ENCODE peak calls at places on chromosome 4, in seven cellular contexts. K is fibroblast of lung, I is neural progenitor cell, M is OCI-LY7, S is trophoblast cell, Q is GM23248, T is K562. N is an unnamed sample.

GRCh38 chr4:100069207-100069606 is 119.1 kb upstream of the H2AZ1 start:
- DNase-seq in K (no peak), I (no peak), M (no peak), S (no peak), Q (no peak), T (no peak), N (no peak)

GRCh38 chr4:88439161-88439760 is 17.7 kb upstream of the HERC5 start:
- DNase-seq in K (no peak), I (no peak), M (no peak), S (peak; percentile 72), Q (no peak), T (no peak), N (no peak)

GRCh38 chr4:145293658-145294057 is 113.3 kb upstream of the OTUD4 start:
- DNase-seq in K (peak; percentile 56), I (no peak), M (no peak), S (no peak), Q (peak; percentile 56), T (no peak), N (peak; percentile 20)

GRCh38 chr4:81207793-81208192 is 7.2 kb downstream of the PRKG2 start:
- DNase-seq in K (peak; percentile 59), I (no peak), M (no peak), S (no peak), Q (peak; percentile 94), T (no peak), N (peak; percentile 58)

GRCh38 chr4:26885912-26886274 is 25.3 kb downstream of the STIM2 start:
- DNase-seq in K (no peak), I (no peak), M (peak; percentile 88), S (no peak), Q (no peak), T (no peak), N (no peak)

GRCh38 chr4:156291317-156291716 is 337.7 kb upstream of the CTSO start:
- DNase-seq in K (peak; percentile 95), I (no peak), M (no peak), S (no peak), Q (peak; percentile 63), T (no peak), N (peak; percentile 65)

GRCh38 chr4:76206222-76206942 is 7.2 kb downstream of the SCARB2 start:
- DNase-seq in K (no peak), I (no peak), M (no peak), S (peak; percentile 86), Q (peak; percentile 62), T (no peak), N (no peak)

GRCh38 chr4:98519268-98519993 is 139.0 kb downstream of the TSPAN5 start:
- DNase-seq in K (peak; percentile 96), I (no peak), M (no peak), S (no peak), Q (peak; percentile 63), T (no peak), N (no peak)

GRCh38 chr4:166594326-166594946 is 639.9 kb downstream of the SPOCK3 start:
- DNase-seq in K (peak; percentile 43), I (peak; percentile 75), M (peak; percentile 0), S (peak; percentile 4), Q (peak; percentile 28), T (no peak), N (peak; percentile 78)

GRCh38 chr4:24042094-24042493 is 152.2 kb upstream of the PPARGC1A start:
- DNase-seq in K (peak; percentile 85), I (no peak), M (no peak), S (no peak), Q (peak; percentile 79), T (no peak), N (no peak)

GRCh38 chr4:101853691-101854090 is 63.2 kb downstream of the BANK1 start:
- DNase-seq in K (peak; percentile 61), I (no peak), M (no peak), S (peak; percentile 28), Q (peak; percentile 41), T (no peak), N (no peak)

GRCh38 chr4:111475001-111475400 is 670.3 kb upstream of the FAM241A start:
- DNase-seq in K (peak; percentile 28), I (peak; percentile 72), M (no peak), S (peak; percentile 23), Q (peak; percentile 55), T (no peak), N (peak; percentile 52)

GRCh38 chr4:19722404-19722803 is 529.3 kb upstream of the SLIT2 start:
- DNase-seq in K (no peak), I (no peak), M (no peak), S (no peak), Q (no peak), T (no peak), N (no peak)

GRCh38 chr4:173448103-173448502 is 49.2 kb upstream of the SCRG1 start:
- DNase-seq in K (peak; percentile 65), I (no peak), M (no peak), S (no peak), Q (peak; percentile 81), T (no peak), N (no peak)

GRCh38 chr4:134471569-134471968 is 270.0 kb upstream of the PABPC4L start:
- DNase-seq in K (no peak), I (no peak), M (no peak), S (no peak), Q (no peak), T (no peak), N (no peak)

GRCh38 chr4:20255251-20255586 is 3.5 kb downstream of the SLIT2 start:
- DNase-seq in K (no peak), I (no peak), M (no peak), S (no peak), Q (peak; percentile 34), T (no peak), N (no peak)

GRCh38 chr4:142314686-142315085 is 531.4 kb downstream of the INPP4B start:
- DNase-seq in K (no peak), I (no peak), M (no peak), S (no peak), Q (no peak), T (no peak), N (no peak)

GRCh38 chr4:25795566-25796454 is 67.0 kb downstream of the SEL1L3 start:
- DNase-seq in K (peak; percentile 91), I (peak; percentile 92), M (no peak), S (peak; percentile 43), Q (peak; percentile 95), T (no peak), N (peak; percentile 24)

GRCh38 chr4:101201421-101201820 is 145.9 kb downstream of the PPP3CA start:
- DNase-seq in K (no peak), I (no peak), M (no peak), S (no peak), Q (no peak), T (no peak), N (no peak)

GRCh38 chr4:26821677-26822503 is 38.8 kb upstream of the STIM2 start:
- DNase-seq in K (no peak), I (no peak), M (no peak), S (no peak), Q (peak; percentile 20), T (no peak), N (peak; percentile 7)

GRCh38 chr4:15753786-15754185 is 24.3 kb upstream of the CD38 start:
- DNase-seq in K (peak; percentile 31), I (no peak), M (no peak), S (no peak), Q (no peak), T (no peak), N (peak; percentile 37)

GRCh38 chr4:888029-888428 is 44.1 kb downstream of the GAK start:
- DNase-seq in K (no peak), I (no peak), M (no peak), S (no peak), Q (no peak), T (no peak), N (no peak)

GRCh38 chr4:6235901-6236625 is 33.6 kb upstream of the WFS1 start:
- DNase-seq in K (no peak), I (no peak), M (no peak), S (no peak), Q (no peak), T (no peak), N (no peak)

GRCh38 chr4:32268949-32269348 is 1548.8 kb downstream of the PCDH7 start:
- DNase-seq in K (peak; percentile 2), I (no peak), M (peak; percentile 2), S (no peak), Q (no peak), T (no peak), N (peak; percentile 10)

GRCh38 chr4:159105761-159106243 is 2.9 kb downstream of the RAPGEF2 start:
- DNase-seq in K (peak; percentile 94), I (peak; percentile 6), M (no peak), S (no peak), Q (peak; percentile 67), T (no peak), N (peak; percentile 63)

GRCh38 chr4:19580090-19580489 is 671.6 kb upstream of the SLIT2 start:
- DNase-seq in K (peak; percentile 63), I (no peak), M (no peak), S (no peak), Q (peak; percentile 58), T (no peak), N (no peak)

GRCh38 chr4:82861529-82861928 is 29.4 kb downstream of the SEC31A start:
- DNase-seq in K (no peak), I (no peak), M (no peak), S (no peak), Q (no peak), T (no peak), N (no peak)

GRCh38 chr4:117793786-117794369 is 240.4 kb upstream of the NDST3 start:
- DNase-seq in K (peak; percentile 73), I (no peak), M (no peak), S (no peak), Q (no peak), T (no peak), N (no peak)

GRCh38 chr4:4413373-4413725 is 26.4 kb downstream of the NSG1 start:
- DNase-seq in K (no peak), I (no peak), M (no peak), S (no peak), Q (no peak), T (no peak), N (no peak)
- H3K27ac ChIP-seq in K (no peak overlapping the region), I (no peak overlapping the region), M (no peak overlapping the region), S (no peak overlapping the region), Q (no peak overlapping the region), T (no peak overlapping the region), N (no peak overlapping the region)

GRCh38 chr4:42150653-42151567 is 1.5 kb downstream of the BEND4 start:
- DNase-seq in K (no peak), I (peak; percentile 61), M (peak; percentile 78), S (no peak), Q (peak; percentile 4), T (no peak), N (no peak)
- H3K4me2 ChIP-seq in K (no peak overlapping the region), I (peak overlapping the region; percentile 82), M (peak overlapping the region; percentile 99), S (peak overlapping the region; percentile 93), Q (no peak overlapping the region), T (no peak overlapping the region), N (peak overlapping the region; percentile 60)

GRCh38 chr4:38803833-38804653 is 548 bp downstream of the TLR1 start:
- DNase-seq in K (no peak), I (no peak), M (peak; percentile 8), S (no peak), Q (no peak), T (no peak), N (peak; percentile 23)
- H3K27ac ChIP-seq in K (no peak overlapping the region), I (no peak overlapping the region), M (peak overlapping the region; percentile 96), S (no peak overlapping the region), Q (no peak overlapping the region), T (no peak overlapping the region), N (peak overlapping the region; percentile 38)

DNA sequence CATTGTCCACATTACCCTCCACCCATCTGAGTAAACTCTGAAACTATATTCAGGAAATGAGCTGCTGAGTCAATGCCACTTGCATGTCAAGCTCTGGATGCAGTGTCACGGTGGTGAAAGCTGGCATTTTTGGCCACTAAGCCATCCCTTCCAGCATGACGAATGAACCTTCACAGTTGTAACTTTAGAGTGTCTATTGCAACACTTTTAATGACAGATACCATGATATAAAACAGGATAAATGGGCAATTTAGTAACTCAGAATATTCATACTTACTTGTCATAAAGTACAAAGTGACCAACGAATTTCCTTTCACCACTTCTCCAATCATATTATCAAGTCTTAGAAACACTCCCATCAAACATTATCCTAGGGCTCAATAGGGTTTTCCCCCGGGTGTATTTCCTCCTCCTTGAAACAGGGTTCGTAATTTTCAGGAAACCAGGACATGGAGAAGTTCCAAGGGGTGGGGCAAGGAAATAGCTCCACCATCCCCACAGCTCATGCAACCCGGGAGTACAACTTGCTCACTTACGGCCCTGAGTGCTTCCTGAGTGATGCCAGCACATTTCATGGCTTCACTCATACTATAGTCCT is 73.1 kb downstream of the MTHFD2L start:
- DNase-seq in K (peak; percentile 58), I (no peak), M (no peak), S (peak; percentile 48), Q (peak; percentile 96), T (no peak), N (peak; percentile 99)
- H3K4me2 ChIP-seq in K (peak overlapping the region; percentile 27), I (no peak overlapping the region), M (no peak overlapping the region), S (no peak overlapping the region), Q (peak overlapping the region; percentile 59), T (peak overlapping the region; percentile 33), N (peak overlapping the region; percentile 64)